ENCODE peak calls at places on chromosomes 1 and 21, in seven cellular contexts. One of them, this sample, is unnamed.

GRCh38 chr1:41486053-41486891 is 1.8 kb upstream of the EDN2 start:
- DNase-seq in fibroblast of lung: no peak
- DNase-seq in cardiac muscle cell: no peak
- DNase-seq in AG09319: no peak
- DNase-seq in brain microvascular endothelial cell: peak
- DNase-seq in AG04449: peak
- DNase-seq in neural crest cell: no peak
- DNase-seq in this sample: no peak

GRCh38 chr1:239982762-239983161 is 108.9 kb upstream of the FMN2 start:
- DNase-seq in cardiac muscle cell: no peak
- DNase-seq in AG04449: no peak
- DNase-seq in fibroblast of lung: no peak
- DNase-seq in brain microvascular endothelial cell: no peak
- DNase-seq in AG09319: no peak
- DNase-seq in neural crest cell: no peak
- DNase-seq in this sample: no peak

GRCh38 chr21:24514081-24514733 is 1093.1 kb downstream of the MRPL39 start:
- DNase-seq in neural crest cell: no peak
- DNase-seq in fibroblast of lung: peak
- DNase-seq in AG09319: no peak
- DNase-seq in brain microvascular endothelial cell: no peak
- DNase-seq in AG04449: no peak
- DNase-seq in cardiac muscle cell: peak
- DNase-seq in this sample: no peak

GRCh38 chr1:239125027-239125426 is 261.3 kb upstream of the CHRM3 start:
- DNase-seq in AG09319: no peak
- DNase-seq in fibroblast of lung: no peak
- DNase-seq in AG04449: no peak
- DNase-seq in brain microvascular endothelial cell: no peak
- DNase-seq in cardiac muscle cell: peak
- DNase-seq in neural crest cell: no peak
- DNase-seq in this sample: no peak

GRCh38 chr1:204059970-204060369 is 12.9 kb upstream of the SOX13 start:
- DNase-seq in brain microvascular endothelial cell: no peak
- DNase-seq in fibroblast of lung: no peak
- DNase-seq in neural crest cell: no peak
- DNase-seq in cardiac muscle cell: no peak
- DNase-seq in AG04449: no peak
- DNase-seq in AG09319: no peak
- DNase-seq in this sample: no peak

GRCh38 chr1:192627901-192628300 is 8.0 kb upstream of the RGS13 start:
- DNase-seq in neural crest cell: no peak
- DNase-seq in fibroblast of lung: no peak
- DNase-seq in AG09319: no peak
- DNase-seq in cardiac muscle cell: no peak
- DNase-seq in brain microvascular endothelial cell: no peak
- DNase-seq in AG04449: no peak
- DNase-seq in this sample: no peak

GRCh38 chr1:1293618-1294249 is 13.5 kb downstream of the SCNN1D start:
- DNase-seq in brain microvascular endothelial cell: no peak
- DNase-seq in neural crest cell: no peak
- DNase-seq in cardiac muscle cell: no peak
- DNase-seq in fibroblast of lung: no peak
- DNase-seq in AG04449: no peak
- DNase-seq in AG09319: no peak
- DNase-seq in this sample: no peak

GRCh38 chr1:92310185-92310597 is 11.3 kb downstream of the RPAP2 start:
- DNase-seq in brain microvascular endothelial cell: no peak
- DNase-seq in cardiac muscle cell: peak
- DNase-seq in fibroblast of lung: peak
- DNase-seq in AG04449: no peak
- DNase-seq in neural crest cell: no peak
- DNase-seq in AG09319: no peak
- DNase-seq in this sample: no peak

GRCh38 chr1:15146971-15147376 is 6.6 kb upstream of the TMEM51 start:
- DNase-seq in AG04449: no peak
- DNase-seq in neural crest cell: no peak
- DNase-seq in fibroblast of lung: no peak
- DNase-seq in cardiac muscle cell: no peak
- DNase-seq in brain microvascular endothelial cell: no peak
- DNase-seq in AG09319: no peak
- DNase-seq in this sample: no peak

GRCh38 chr1:213423585-213423984 is 372.5 kb downstream of the RPS6KC1 start:
- DNase-seq in neural crest cell: no peak
- DNase-seq in cardiac muscle cell: no peak
- DNase-seq in fibroblast of lung: no peak
- DNase-seq in brain microvascular endothelial cell: no peak
- DNase-seq in AG04449: no peak
- DNase-seq in AG09319: no peak
- DNase-seq in this sample: no peak

GRCh38 chr1:203135636-203136305 is 8.2 kb downstream of the ADORA1 start:
- DNase-seq in neural crest cell: no peak
- DNase-seq in cardiac muscle cell: no peak
- DNase-seq in AG09319: no peak
- DNase-seq in fibroblast of lung: no peak
- DNase-seq in brain microvascular endothelial cell: no peak
- DNase-seq in AG04449: no peak
- DNase-seq in this sample: no peak

GRCh38 chr1:111621050-111621449 is 1.5 kb downstream of the RAP1A start:
- DNase-seq in AG09319: no peak
- DNase-seq in neural crest cell: no peak
- DNase-seq in AG04449: no peak
- DNase-seq in brain microvascular endothelial cell: no peak
- DNase-seq in fibroblast of lung: no peak
- DNase-seq in cardiac muscle cell: no peak
- DNase-seq in this sample: no peak

GRCh38 chr1:227892930-227893695 is 54.6 kb downstream of the WNT9A start:
- DNase-seq in fibroblast of lung: no peak
- DNase-seq in cardiac muscle cell: no peak
- DNase-seq in brain microvascular endothelial cell: no peak
- DNase-seq in AG09319: no peak
- DNase-seq in neural crest cell: peak
- DNase-seq in AG04449: no peak
- DNase-seq in this sample: no peak

GRCh38 chr1:176559474-176560390 is 96.8 kb downstream of the PAPPA2 start:
- DNase-seq in fibroblast of lung: peak
- DNase-seq in AG09319: peak
- DNase-seq in brain microvascular endothelial cell: peak
- DNase-seq in neural crest cell: peak
- DNase-seq in AG04449: no peak
- DNase-seq in cardiac muscle cell: peak
- DNase-seq in this sample: peak

GRCh38 chr1:226606311-226607267 is 58.0 kb downstream of the STUM start:
- DNase-seq in neural crest cell: no peak
- DNase-seq in AG09319: no peak
- DNase-seq in brain microvascular endothelial cell: no peak
- DNase-seq in cardiac muscle cell: peak
- DNase-seq in AG04449: no peak
- DNase-seq in fibroblast of lung: peak
- DNase-seq in this sample: no peak

GRCh38 chr1:7743346-7743745 is 27.8 kb upstream of the VAMP3 start:
- DNase-seq in brain microvascular endothelial cell: no peak
- DNase-seq in neural crest cell: no peak
- DNase-seq in cardiac muscle cell: no peak
- DNase-seq in AG04449: no peak
- DNase-seq in AG09319: no peak
- DNase-seq in fibroblast of lung: no peak
- DNase-seq in this sample: no peak

GRCh38 chr1:9262587-9262986 is 28.0 kb downstream of the H6PD start:
- DNase-seq in AG09319: no peak
- DNase-seq in neural crest cell: no peak
- DNase-seq in AG04449: no peak
- DNase-seq in fibroblast of lung: no peak
- DNase-seq in cardiac muscle cell: no peak
- DNase-seq in brain microvascular endothelial cell: no peak
- DNase-seq in this sample: no peak

DNA sequence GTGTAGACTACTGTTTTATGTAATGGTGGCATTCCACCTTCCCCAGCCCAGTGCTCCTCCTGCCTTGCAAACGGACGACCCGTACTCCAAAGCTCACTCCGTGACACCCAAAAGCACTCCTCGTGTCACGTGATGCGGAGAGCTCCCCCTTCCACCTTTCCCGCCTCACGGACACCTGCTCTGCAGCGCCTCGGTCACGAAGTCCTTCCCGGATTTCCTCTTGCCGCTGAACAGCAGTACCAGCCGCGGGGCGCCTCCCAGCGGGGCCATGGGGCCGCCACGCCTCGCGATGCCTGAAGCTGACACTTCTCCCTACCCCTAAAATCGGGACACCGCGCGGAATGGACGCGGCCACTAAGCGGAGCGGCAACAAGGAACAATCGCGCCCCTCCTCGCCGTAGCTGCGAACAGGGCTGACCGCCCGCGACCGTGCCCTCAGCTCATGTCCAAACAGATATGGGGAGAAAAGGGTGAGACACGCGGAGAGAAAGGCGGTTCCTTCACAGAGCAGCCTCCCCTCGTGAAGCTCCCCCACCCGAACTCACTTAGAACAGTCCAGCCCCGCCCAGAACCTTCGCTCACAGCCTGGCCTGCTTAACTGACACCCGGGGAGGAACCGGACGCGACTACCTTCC is at the start of gene PMVK:
- DNase-seq in AG04449: peak
- DNase-seq in AG09319: peak
- DNase-seq in brain microvascular endothelial cell: peak
- DNase-seq in fibroblast of lung: peak
- DNase-seq in cardiac muscle cell: peak
- DNase-seq in neural crest cell: peak
- DNase-seq in this sample: peak
- TF ChIP-seq CTCF in AG04449: peak
- TF ChIP-seq CTCF in AG09319: peak
- TF ChIP-seq CTCF in brain microvascular endothelial cell: no peak
- TF ChIP-seq CTCF in fibroblast of lung: peak
- TF ChIP-seq CTCF in cardiac muscle cell: peak
- TF ChIP-seq CTCF in neural crest cell: peak
- TF ChIP-seq CTCF in this sample: peak

GRCh38 chr1:152003846-152004442 is 10.3 kb upstream of the S100A10 start:
- DNase-seq in AG04449: no peak
- DNase-seq in cardiac muscle cell: no peak
- DNase-seq in fibroblast of lung: no peak
- DNase-seq in brain microvascular endothelial cell: no peak
- DNase-seq in AG09319: no peak
- DNase-seq in neural crest cell: no peak
- DNase-seq in this sample: no peak
- TF ChIP-seq CTCF in AG04449: peak
- TF ChIP-seq CTCF in cardiac muscle cell: peak
- TF ChIP-seq CTCF in fibroblast of lung: peak
- TF ChIP-seq CTCF in brain microvascular endothelial cell: peak
- TF ChIP-seq CTCF in AG09319: no peak
- TF ChIP-seq CTCF in neural crest cell: no peak
- TF ChIP-seq CTCF in this sample: no peak

DNA sequence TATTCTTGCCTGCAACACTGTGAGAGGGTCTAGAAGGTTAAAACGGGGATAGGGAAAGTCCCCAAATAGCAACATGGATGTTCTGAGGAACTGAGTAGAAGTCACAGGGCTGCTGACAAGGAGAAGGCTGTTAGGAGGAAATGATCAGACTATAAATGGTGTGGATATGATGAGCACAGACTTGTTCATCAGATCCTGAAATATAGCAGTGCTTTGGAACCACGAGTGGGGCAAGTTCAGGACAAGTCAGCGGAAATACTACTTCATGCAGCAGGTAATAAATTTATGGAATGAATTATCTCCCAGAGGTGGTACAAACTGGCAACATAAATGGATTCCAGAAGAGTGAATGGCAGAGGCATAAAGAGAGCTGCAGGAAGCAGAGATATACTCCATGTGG is 3.2 kb upstream of the KIAA0040 start:
- DNase-seq in neural crest cell: no peak
- DNase-seq in brain microvascular endothelial cell: no peak
- DNase-seq in fibroblast of lung: no peak
- DNase-seq in AG04449: no peak
- DNase-seq in AG09319: no peak
- DNase-seq in cardiac muscle cell: no peak
- DNase-seq in this sample: no peak
- TF ChIP-seq CTCF in neural crest cell: no peak
- TF ChIP-seq CTCF in brain microvascular endothelial cell: no peak
- TF ChIP-seq CTCF in fibroblast of lung: no peak
- TF ChIP-seq CTCF in AG04449: no peak
- TF ChIP-seq CTCF in AG09319: no peak
- TF ChIP-seq CTCF in cardiac muscle cell: no peak
- TF ChIP-seq CTCF in this sample: no peak

DNA sequence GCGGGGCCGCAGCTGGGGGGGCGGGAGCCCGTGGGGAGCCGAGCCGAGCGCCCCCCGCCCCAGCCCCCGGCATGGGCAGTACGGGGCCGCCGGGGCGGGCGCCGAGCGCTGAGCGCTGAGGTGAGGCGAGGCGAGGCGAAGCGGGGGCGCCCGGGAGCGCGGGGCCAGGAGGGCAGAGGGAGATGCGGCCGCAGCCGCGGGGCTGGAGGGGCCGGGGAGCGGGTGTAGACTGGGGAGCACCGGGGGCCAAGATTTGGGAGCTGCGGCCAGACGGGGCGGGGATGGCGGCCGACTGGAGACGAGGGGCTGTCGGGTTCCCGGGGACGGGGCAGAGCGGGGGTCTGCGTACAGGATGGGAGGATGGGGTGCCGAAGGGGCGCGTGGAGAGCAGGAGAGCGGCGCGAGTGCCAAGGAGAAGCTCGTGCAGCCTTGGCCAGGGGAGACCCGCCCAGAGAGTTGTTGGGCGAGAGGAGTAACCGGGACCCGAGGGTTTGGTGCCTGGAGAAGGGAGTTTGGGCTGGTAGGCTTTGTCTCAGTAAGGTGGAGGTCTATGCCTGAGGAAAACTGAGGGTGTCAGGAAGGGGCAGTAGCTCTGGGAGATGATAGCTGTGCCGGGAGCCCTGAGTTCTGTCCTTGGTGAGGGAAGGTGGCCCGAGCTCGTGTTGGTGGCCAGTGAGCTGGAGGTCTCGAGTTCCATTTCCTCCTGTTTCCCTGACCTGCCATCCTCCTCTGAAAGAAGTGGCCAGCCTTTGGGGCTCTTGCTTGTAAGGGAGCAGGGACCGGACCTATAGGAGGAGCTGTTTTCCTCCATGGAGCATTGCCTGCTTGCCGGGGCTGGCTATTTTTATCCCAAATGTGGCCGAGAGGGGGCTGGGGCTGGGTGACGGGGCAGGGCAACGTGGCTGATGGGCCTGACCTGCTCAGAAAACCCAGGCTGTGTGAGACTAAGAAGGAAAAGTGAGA is 539 bp downstream of the ATP8B2 start:
- DNase-seq in brain microvascular endothelial cell: peak
- DNase-seq in AG09319: peak
- DNase-seq in cardiac muscle cell: peak
- DNase-seq in neural crest cell: peak
- DNase-seq in fibroblast of lung: peak
- DNase-seq in AG04449: peak
- DNase-seq in this sample: no peak
- TF ChIP-seq CTCF in brain microvascular endothelial cell: peak
- TF ChIP-seq CTCF in AG09319: peak
- TF ChIP-seq CTCF in cardiac muscle cell: peak
- TF ChIP-seq CTCF in neural crest cell: peak
- TF ChIP-seq CTCF in fibroblast of lung: peak
- TF ChIP-seq CTCF in AG04449: peak
- TF ChIP-seq CTCF in this sample: peak

GRCh38 chr21:42850866-42851391 is 28.4 kb downstream of the WDR4 start:
- DNase-seq in AG09319: no peak
- DNase-seq in fibroblast of lung: no peak
- DNase-seq in cardiac muscle cell: peak
- DNase-seq in neural crest cell: no peak
- DNase-seq in brain microvascular endothelial cell: peak
- DNase-seq in AG04449: no peak
- DNase-seq in this sample: no peak
- TF ChIP-seq CTCF in AG09319: peak
- TF ChIP-seq CTCF in fibroblast of lung: peak
- TF ChIP-seq CTCF in cardiac muscle cell: peak
- TF ChIP-seq CTCF in neural crest cell: peak
- TF ChIP-seq CTCF in brain microvascular endothelial cell: peak
- TF ChIP-seq CTCF in AG04449: peak
- TF ChIP-seq CTCF in this sample: peak

GRCh38 chr1:38018864-38019343 is 6.4 kb downstream of the UTP11 start:
- DNase-seq in neural crest cell: no peak
- DNase-seq in fibroblast of lung: peak
- DNase-seq in AG04449: no peak
- DNase-seq in AG09319: no peak
- DNase-seq in brain microvascular endothelial cell: no peak
- DNase-seq in cardiac muscle cell: peak
- DNase-seq in this sample: no peak
- TF ChIP-seq CTCF in neural crest cell: peak
- TF ChIP-seq CTCF in fibroblast of lung: peak
- TF ChIP-seq CTCF in AG04449: peak
- TF ChIP-seq CTCF in AG09319: peak
- TF ChIP-seq CTCF in brain microvascular endothelial cell: peak
- TF ChIP-seq CTCF in cardiac muscle cell: peak
- TF ChIP-seq CTCF in this sample: peak

This sample was measured in D721Med.